ENCODE peak calls at places on chromosomes 13 and 19, in nine cellular contexts. U is GM12865, C is lung, G is epithelial cell of esophagus, X is body of pancreas, I is fibroblast of pulmonary artery, T is adrenal gland, E is OCI-LY7, K is fibroblast of lung. Y is an unnamed sample.

GRCh38 chr19:40549007-40549708 is 27.5 kb upstream of the SHKBP1 start:
- DNase-seq in U (peak; percentile 75), X (peak; percentile 79), K (peak; percentile 40), T (peak; percentile 59), C (peak; percentile 58), E (peak; percentile 59), G (peak; percentile 69), I (peak; percentile 53), Y (peak; percentile 51)

GRCh38 chr19:41753936-41754529 is 1.3 kb upstream of the CEACAM6 start:
- DNase-seq in U (peak; percentile 56), G (peak; percentile 52), I (peak; percentile 26), X (peak; percentile 80), K (peak; percentile 11), E (peak; percentile 70), C (peak; percentile 70), T (peak; percentile 22), Y (peak; percentile 12)

GRCh38 chr13:96279904-96280303 is 190.0 kb downstream of the HS6ST3 start:
- DNase-seq in C (no peak), K (no peak), E (no peak), X (no peak), G (no peak), T (no peak), U (no peak), I (no peak), Y (no peak)

GRCh38 chr13:59562924-59563323 is 600.8 kb downstream of the DIAPH3 start:
- DNase-seq in U (no peak), E (no peak), C (no peak), G (peak; percentile 1), I (no peak), K (no peak), X (no peak), T (no peak), Y (no peak)

GRCh38 chr19:32208060-32208459 is 137.3 kb upstream of the ZNF507 start:
- DNase-seq in I (no peak), T (no peak), E (no peak), G (no peak), C (no peak), X (no peak), U (no peak), K (no peak), Y (no peak)

GRCh38 chr13:46951516-46951915 is 54.7 kb upstream of the HTR2A start:
- DNase-seq in I (no peak), K (no peak), U (no peak), C (no peak), T (no peak), G (peak; percentile 83), E (no peak), X (no peak), Y (no peak)

GRCh38 chr13:112575680-112576079 is 12.3 kb downstream of the TUBGCP3 start:
- DNase-seq in U (no peak), E (no peak), T (no peak), X (peak; percentile 23), K (peak; percentile 9), C (no peak), I (peak; percentile 6), G (no peak), Y (peak; percentile 47)

GRCh38 chr19:2532252-2533071 is 56.5 kb downstream of the GADD45B start:
- DNase-seq in X (no peak), K (peak; percentile 94), G (peak; percentile 94), C (no peak), T (no peak), U (no peak), I (peak; percentile 97), E (no peak), Y (peak; percentile 95)

GRCh38 chr19:35119091-35119490 is 3.5 kb downstream of the FXYD3 start:
- DNase-seq in C (no peak), E (no peak), G (no peak), U (no peak), T (no peak), K (no peak), X (no peak), I (no peak), Y (no peak)

GRCh38 chr13:37414667-37415066 is 183.9 kb downstream of the POSTN start:
- DNase-seq in X (no peak), U (no peak), I (no peak), K (no peak), C (no peak), T (no peak), G (no peak), E (no peak), Y (no peak)

GRCh38 chr19:45327404-45328143 is 4.9 kb upstream of the CKM start:
- DNase-seq in T (no peak), C (no peak), G (no peak), E (no peak), I (no peak), U (no peak), X (no peak), K (no peak), Y (no peak)

GRCh38 chr19:9565900-9566705 is 18.2 kb downstream of the ZNF121 start:
- DNase-seq in I (peak; percentile 16), U (peak; percentile 33), X (no peak), T (no peak), C (no peak), E (no peak), K (peak; percentile 39), G (peak; percentile 29), Y (peak; percentile 8)

GRCh38 chr13:96710166-96710866 is 284.0 kb downstream of the OXGR1 start:
- DNase-seq in K (no peak), I (no peak), C (no peak), U (no peak), T (peak; percentile 30), X (no peak), G (peak; percentile 40), E (no peak), Y (no peak)

GRCh38 chr19:7386308-7386707 is 37.6 kb downstream of the ARHGEF18 start:
- DNase-seq in E (no peak), I (no peak), C (no peak), G (peak; percentile 30), X (no peak), T (peak; percentile 29), U (peak; percentile 49), K (no peak), Y (no peak)
- TF ChIP-seq CTCF in E (peak; percentile 18), I (no peak), C (no peak), G (peak; percentile 23), X (no peak), T (no peak), U (peak; percentile 15), K (no peak), Y (no peak)

DNA sequence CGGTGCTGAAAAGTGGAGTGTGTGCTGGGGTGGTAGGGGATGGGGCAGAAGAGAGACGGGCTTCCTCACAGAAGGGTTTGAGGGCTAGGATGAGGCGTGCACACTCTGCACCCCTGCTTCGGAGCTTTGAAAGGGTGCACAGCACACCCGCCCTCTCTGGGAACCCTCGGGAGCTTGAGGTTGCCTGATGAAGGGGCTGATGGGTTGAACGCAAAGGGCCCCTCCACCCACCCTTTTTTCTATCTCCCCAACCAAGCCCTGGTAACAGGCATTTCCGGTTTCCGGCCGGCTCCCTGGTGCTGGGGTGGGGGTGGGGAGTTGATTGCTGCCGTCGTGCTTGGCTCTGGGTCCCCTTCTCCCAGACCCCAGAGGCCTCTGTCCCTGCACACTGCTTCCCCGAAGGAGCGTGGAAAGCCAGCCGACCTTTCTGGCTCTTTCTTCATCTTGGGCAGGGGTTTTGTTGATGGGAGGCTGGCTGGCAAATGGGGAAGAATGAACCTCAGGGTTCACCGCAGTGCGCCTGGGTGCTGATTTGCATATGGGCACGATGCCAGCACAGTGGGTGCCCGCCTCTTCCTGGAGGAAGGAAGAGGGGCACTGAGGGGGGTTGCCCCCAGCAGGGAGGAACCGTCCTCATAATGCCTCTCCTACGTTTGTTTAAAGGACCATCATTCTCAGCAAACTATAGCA is 29.0 kb downstream of the VAV1 start:
- DNase-seq in G (peak; percentile 34), T (peak; percentile 49), X (peak; percentile 46), E (peak; percentile 97), K (no peak), C (peak; percentile 77), U (peak; percentile 94), I (peak; percentile 26), Y (no peak)
- H3K4me3 ChIP-seq in G (peak overlapping the region; percentile 1), T (peak overlapping the region; percentile 11), X (no peak overlapping the region), E (peak overlapping the region; percentile 66), K (no peak overlapping the region), C (no peak overlapping the region), U (peak overlapping the region; percentile 70), I (no peak overlapping the region), Y (peak overlapping the region; percentile 18)

GRCh38 chr19:12731337-12731736 is 3.1 kb downstream of the TRIR start:
- DNase-seq in E (no peak), X (no peak), C (no peak), T (no peak), G (no peak), I (no peak), K (no peak), U (no peak), Y (no peak)

GRCh38 chr19:12733907-12734214 is 623 bp downstream of the TRIR start:
- DNase-seq in U (no peak), T (no peak), G (no peak), X (no peak), E (no peak), K (no peak), I (no peak), C (no peak), Y (no peak)

GRCh38 chr19:12730054-12730453 is 4.4 kb downstream of the TRIR start:
- DNase-seq in G (no peak), I (no peak), C (no peak), K (no peak), T (no peak), X (no peak), E (peak; percentile 10), U (no peak), Y (no peak)

GRCh38 chr19:12736854-12737665 is at the start of gene GET3:
- DNase-seq in E (peak; percentile 94), T (peak; percentile 98), U (peak; percentile 98), K (peak; percentile 100), I (peak; percentile 100), X (peak; percentile 96), C (peak; percentile 96), G (peak; percentile 100), Y (peak; percentile 100)

GRCh38 chr19:12733369-12733896 is 1.1 kb downstream of the TRIR start:
- DNase-seq in U (peak; percentile 68), I (peak; percentile 49), C (no peak), E (peak; percentile 74), X (no peak), G (peak; percentile 46), K (peak; percentile 45), T (no peak), Y (peak; percentile 61)
- TF ChIP-seq CTCF in U (peak; percentile 40), I (peak; percentile 34), C (no peak), E (peak; percentile 92), X (no peak), G (peak; percentile 53), K (peak; percentile 44), T (no peak), Y (peak; percentile 41)

GRCh38 chr19:18108897-18109296 is 11.3 kb downstream of the MAST3 start:
- DNase-seq in C (no peak), K (no peak), E (no peak), I (no peak), U (no peak), T (no peak), G (no peak), X (no peak), Y (no peak)

GRCh38 chr19:18112989-18113478 is 15.5 kb downstream of the MAST3 start:
- DNase-seq in E (peak; percentile 81), X (peak; percentile 90), C (peak; percentile 88), I (peak; percentile 83), K (peak; percentile 77), T (peak; percentile 90), G (peak; percentile 82), U (peak; percentile 83), Y (peak; percentile 82)

GRCh38 chr19:18109731-18110671 is 12.4 kb downstream of the MAST3 start:
- DNase-seq in G (peak; percentile 33), C (peak; percentile 54), K (no peak), U (peak; percentile 57), I (no peak), T (peak; percentile 60), X (peak; percentile 75), E (no peak), Y (no peak)

GRCh38 chr19:18109363-18109730 is 11.8 kb downstream of the MAST3 start:
- DNase-seq in C (no peak), K (no peak), U (no peak), T (no peak), E (no peak), X (peak; percentile 47), G (no peak), I (no peak), Y (no peak)

GRCh38 chr19:18110833-18111232 is 13.3 kb downstream of the MAST3 start:
- DNase-seq in K (no peak), X (peak; percentile 96), E (no peak), U (no peak), I (no peak), G (no peak), C (peak; percentile 62), T (no peak), Y (no peak)
- H3K4me3 ChIP-seq in K (peak overlapping the region; percentile 67), X (peak overlapping the region; percentile 44), E (no peak overlapping the region), U (peak overlapping the region; percentile 84), I (peak overlapping the region; percentile 75), G (peak overlapping the region; percentile 64), C (no peak overlapping the region), T (peak overlapping the region; percentile 82), Y (peak overlapping the region; percentile 86)